ENCODE peak calls at places on chromosome 5, in five cellular contexts. M is GM19239, P is progenitor cell of endocrine pancreas, N is HCT116, B is kidney tubule cell. W is an unnamed sample.

GRCh38 chr5:180097926-180098325 is 26.4 kb upstream of the RNF130 start:
- DNase-seq in M (no peak), P (no peak), N (no peak), B (no peak), W (no peak)

GRCh38 chr5:174608631-174609097 is 115.7 kb upstream of the MSX2 start:
- DNase-seq in M (no peak), P (no peak), N (peak), B (peak), W (no peak)

GRCh38 chr5:10902145-10902544 is 141.1 kb upstream of the DAP start:
- DNase-seq in M (no peak), P (no peak), N (no peak), B (peak), W (no peak)

GRCh38 chr5:132486318-132487094 is 4.1 kb downstream of the IRF1 start:
- DNase-seq in M (no peak), P (no peak), N (no peak), B (no peak), W (no peak)

GRCh38 chr5:123511290-123511647 is 708 bp upstream of the CSNK1G3 start:
- DNase-seq in M (no peak), P (no peak), N (no peak), B (peak), W (no peak)

GRCh38 chr5:16616536-16617271 is at the start of gene RETREG1:
- DNase-seq in M (peak), P (peak), N (peak), B (peak), W (no peak)

GRCh38 chr5:39158127-39158593 is 61.2 kb downstream of the FYB1 start:
- DNase-seq in M (no peak), P (no peak), N (no peak), B (no peak), W (no peak)

GRCh38 chr5:150485770-150486401 is 22.0 kb upstream of the NDST1 start:
- DNase-seq in M (peak), P (peak), N (no peak), B (peak), W (no peak)

GRCh38 chr5:68288756-68289134 is 73.2 kb downstream of the PIK3R1 start:
- DNase-seq in M (no peak), P (no peak), N (no peak), B (no peak), W (no peak)

GRCh38 chr5:149747833-149748366 is 17.8 kb downstream of the PPARGC1B start:
- DNase-seq in M (no peak), P (no peak), N (no peak), B (no peak), W (no peak)

GRCh38 chr5:93055971-93056370 is 525.0 kb downstream of the NR2F1-AS1 start:
- DNase-seq in M (no peak), P (no peak), N (no peak), B (peak), W (no peak)

GRCh38 chr5:97838214-97838613 is 655.2 kb upstream of the RIOK2 start:
- DNase-seq in M (peak), P (no peak), N (peak), B (peak), W (no peak)

GRCh38 chr5:35223777-35224395 is 6.4 kb downstream of the PRLR start:
- DNase-seq in M (no peak), P (no peak), N (no peak), B (no peak), W (no peak)

GRCh38 chr5:176789873-176790615 is 20.3 kb upstream of the UNC5A start:
- DNase-seq in M (no peak), P (no peak), N (no peak), B (peak), W (no peak)

GRCh38 chr5:137304227-137304874 is 194.8 kb downstream of the SPOCK1 start:
- DNase-seq in M (no peak), P (no peak), N (no peak), B (no peak), W (no peak)

W was measured in GOT3.